ENCODE peak calls at places on chromosomes 5 and 9, in four cellular contexts. One of them, this sample, is unnamed.

GRCh38 chr5:168608821-168609220 is 29.7 kb upstream of the PANK3 start:
- DNase-seq in heart left ventricle: no peak
- DNase-seq in endodermal cell: peak; percentile 33
- DNase-seq in right lobe of liver: no peak
- DNase-seq in this sample: no peak

GRCh38 chr9:120009856-120010255 is 570.1 kb downstream of the CDK5RAP2 start:
- DNase-seq in heart left ventricle: no peak
- DNase-seq in right lobe of liver: no peak
- DNase-seq in endodermal cell: no peak
- DNase-seq in this sample: no peak

GRCh38 chr9:129826344-129826743 is 2.4 kb upstream of the TOR1A start:
- DNase-seq in right lobe of liver: no peak
- DNase-seq in endodermal cell: no peak
- DNase-seq in heart left ventricle: no peak
- DNase-seq in this sample: no peak

GRCh38 chr5:116576043-116576713 is 1.6 kb upstream of the SEMA6A start:
- DNase-seq in heart left ventricle: peak; percentile 65
- DNase-seq in endodermal cell: peak; percentile 96
- DNase-seq in right lobe of liver: peak; percentile 56
- DNase-seq in this sample: no peak

GRCh38 chr9:93674580-93675335 is 98.4 kb downstream of the PHF2 start:
- DNase-seq in endodermal cell: peak; percentile 32
- DNase-seq in right lobe of liver: peak; percentile 43
- DNase-seq in heart left ventricle: peak; percentile 11
- DNase-seq in this sample: no peak

GRCh38 chr9:92290785-92291429 is 2.6 kb downstream of the IARS1 start:
- DNase-seq in heart left ventricle: no peak
- DNase-seq in right lobe of liver: no peak
- DNase-seq in endodermal cell: no peak
- DNase-seq in this sample: no peak

GRCh38 chr5:21802869-21803490 is 1050.2 kb downstream of the CDH12 start:
- DNase-seq in right lobe of liver: no peak
- DNase-seq in heart left ventricle: no peak
- DNase-seq in endodermal cell: no peak
- DNase-seq in this sample: no peak

GRCh38 chr9:95627802-95628201 is 111.0 kb upstream of the PTCH1 start:
- DNase-seq in right lobe of liver: no peak
- DNase-seq in heart left ventricle: no peak
- DNase-seq in endodermal cell: no peak
- DNase-seq in this sample: no peak

GRCh38 chr5:482021-482420 is 39.0 kb downstream of the EXOC3 start:
- DNase-seq in heart left ventricle: no peak
- DNase-seq in endodermal cell: no peak
- DNase-seq in right lobe of liver: no peak
- DNase-seq in this sample: no peak

GRCh38 chr9:6566409-6567139 is 79.0 kb downstream of the GLDC start:
- DNase-seq in endodermal cell: no peak
- DNase-seq in right lobe of liver: no peak
- DNase-seq in heart left ventricle: no peak
- DNase-seq in this sample: no peak

GRCh38 chr5:44860267-44860666 is 51.5 kb downstream of the MRPS30 start:
- DNase-seq in right lobe of liver: no peak
- DNase-seq in heart left ventricle: no peak
- DNase-seq in endodermal cell: no peak
- DNase-seq in this sample: peak; percentile 14

GRCh38 chr9:111922324-111923013 is 25.9 kb downstream of the UGCG start:
- DNase-seq in heart left ventricle: no peak
- DNase-seq in right lobe of liver: no peak
- DNase-seq in endodermal cell: no peak
- DNase-seq in this sample: no peak

GRCh38 chr9:89177021-89177400 is 1.6 kb downstream of the SHC3 start:
- DNase-seq in heart left ventricle: no peak
- DNase-seq in endodermal cell: peak; percentile 61
- DNase-seq in right lobe of liver: no peak
- DNase-seq in this sample: no peak

GRCh38 chr5:19258686-19259085 is 729.3 kb downstream of the CDH18 start:
- DNase-seq in right lobe of liver: no peak
- DNase-seq in endodermal cell: no peak
- DNase-seq in heart left ventricle: no peak
- DNase-seq in this sample: no peak

GRCh38 chr5:79825802-79826201 is 136.2 kb downstream of the CMYA5 start:
- DNase-seq in right lobe of liver: no peak
- DNase-seq in heart left ventricle: no peak
- DNase-seq in endodermal cell: no peak
- DNase-seq in this sample: no peak

GRCh38 chr5:112793201-112793600 is 55.5 kb downstream of the APC start:
- DNase-seq in right lobe of liver: no peak
- DNase-seq in endodermal cell: no peak
- DNase-seq in heart left ventricle: no peak
- DNase-seq in this sample: no peak

GRCh38 chr5:112799661-112800060 is 61.4 kb upstream of the SRP19 start:
- DNase-seq in endodermal cell: no peak
- DNase-seq in heart left ventricle: no peak
- DNase-seq in right lobe of liver: no peak
- DNase-seq in this sample: no peak

GRCh38 chr5:112794410-112794809 is 56.7 kb downstream of the APC start:
- DNase-seq in endodermal cell: no peak
- DNase-seq in heart left ventricle: peak; percentile 42
- DNase-seq in right lobe of liver: no peak
- DNase-seq in this sample: no peak

GRCh38 chr5:112795342-112795741 is 57.7 kb downstream of the APC start:
- DNase-seq in endodermal cell: no peak
- DNase-seq in heart left ventricle: no peak
- DNase-seq in right lobe of liver: no peak
- DNase-seq in this sample: no peak

GRCh38 chr5:112795944-112796678 is 58.4 kb downstream of the APC start:
- DNase-seq in heart left ventricle: no peak
- DNase-seq in right lobe of liver: no peak
- DNase-seq in endodermal cell: no peak
- DNase-seq in this sample: no peak
- H3K27ac ChIP-seq in heart left ventricle: no peak overlapping the region
- H3K27ac ChIP-seq in right lobe of liver: no peak overlapping the region
- H3K27ac ChIP-seq in endodermal cell: peak overlapping the region; percentile 12
- H3K27ac ChIP-seq in this sample: no peak overlapping the region

GRCh38 chr5:36443941-36444340 is 142.2 kb upstream of the RANBP3L start:
- DNase-seq in heart left ventricle: no peak
- DNase-seq in endodermal cell: no peak
- DNase-seq in right lobe of liver: no peak
- DNase-seq in this sample: no peak
- H3K27ac ChIP-seq in heart left ventricle: no peak overlapping the region
- H3K27ac ChIP-seq in endodermal cell: no peak overlapping the region
- H3K27ac ChIP-seq in right lobe of liver: no peak overlapping the region
- H3K27ac ChIP-seq in this sample: no peak overlapping the region

DNA sequence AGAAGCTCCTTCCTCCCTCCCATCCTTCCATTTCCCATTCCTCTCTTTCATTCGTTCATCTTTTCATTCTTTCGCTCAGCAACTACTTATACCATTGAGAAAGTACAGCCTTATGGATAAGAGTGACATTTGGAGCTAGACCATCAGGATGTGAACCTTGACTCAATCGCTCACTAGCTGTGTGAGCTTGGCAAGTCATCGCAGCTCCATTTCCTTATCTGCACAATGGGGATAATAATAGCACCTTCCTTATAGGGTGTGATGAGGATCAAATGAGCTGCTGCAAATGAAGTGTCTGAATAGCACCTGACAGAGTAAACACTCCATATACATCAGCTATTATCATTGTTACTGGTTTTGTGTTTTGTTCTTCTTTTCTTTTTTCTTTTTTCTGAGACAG is 28.1 kb upstream of the SYNPO start:
- DNase-seq in right lobe of liver: no peak
- DNase-seq in endodermal cell: no peak
- DNase-seq in heart left ventricle: peak; percentile 68
- DNase-seq in this sample: no peak
- H3K27ac ChIP-seq in right lobe of liver: peak overlapping the region; percentile 87
- H3K27ac ChIP-seq in endodermal cell: no peak overlapping the region
- H3K27ac ChIP-seq in heart left ventricle: peak overlapping the region; percentile 82
- H3K27ac ChIP-seq in this sample: no peak overlapping the region

DNA sequence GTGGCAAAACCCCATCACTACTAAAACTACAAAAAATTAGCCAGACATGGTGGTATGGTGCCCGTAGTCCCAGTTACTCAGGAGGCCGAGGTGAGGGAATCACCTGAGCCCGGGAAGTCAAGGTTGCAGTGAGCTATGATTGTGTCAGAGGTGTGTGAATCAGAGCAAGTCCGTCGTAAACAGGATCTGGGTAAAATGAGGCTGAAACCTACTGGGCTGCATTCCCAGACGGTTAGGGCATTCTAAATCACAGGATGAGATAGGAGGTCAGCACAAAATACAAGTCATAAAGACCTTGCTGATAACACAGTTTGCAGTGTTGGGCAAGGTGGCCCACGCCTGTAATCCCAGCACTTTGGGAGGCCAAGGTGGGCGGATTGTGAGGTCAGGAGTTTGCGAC is 1.9 kb upstream of the CLTB start:
- DNase-seq in endodermal cell: no peak
- DNase-seq in right lobe of liver: no peak
- DNase-seq in heart left ventricle: no peak
- DNase-seq in this sample: no peak
- H3K27ac ChIP-seq in endodermal cell: no peak overlapping the region
- H3K27ac ChIP-seq in right lobe of liver: no peak overlapping the region
- H3K27ac ChIP-seq in heart left ventricle: no peak overlapping the region
- H3K27ac ChIP-seq in this sample: no peak overlapping the region